ENCODE peak calls at places on chromosomes 6 and 20, in four cellular contexts. One of them, this sample, is unnamed.

GRCh38 chr6:78605909-78606446 is 261.4 kb upstream of the IRAK1BP1 start:
- DNase-seq in left ventricle myocardium inferior: no peak
- DNase-seq in body of pancreas: no peak
- DNase-seq in tibial artery: no peak
- DNase-seq in this sample: no peak

GRCh38 chr6:133705731-133706130 is 183.2 kb upstream of the TCF21 start:
- DNase-seq in left ventricle myocardium inferior: no peak
- DNase-seq in body of pancreas: no peak
- DNase-seq in tibial artery: no peak
- DNase-seq in this sample: no peak

GRCh38 chr20:1809121-1809520 is 86.1 kb upstream of the SIRPA start:
- DNase-seq in left ventricle myocardium inferior: no peak
- DNase-seq in body of pancreas: no peak
- DNase-seq in tibial artery: no peak
- DNase-seq in this sample: no peak

GRCh38 chr6:130742282-130742681 is 84.9 kb upstream of the SMLR1 start:
- DNase-seq in left ventricle myocardium inferior: no peak
- DNase-seq in body of pancreas: no peak
- DNase-seq in tibial artery: no peak
- DNase-seq in this sample: no peak

GRCh38 chr6:36852481-36853147 is 13.4 kb upstream of the CPNE5 start:
- DNase-seq in left ventricle myocardium inferior: no peak
- DNase-seq in body of pancreas: no peak
- DNase-seq in tibial artery: no peak
- DNase-seq in this sample: no peak

GRCh38 chr20:50415516-50416268 is 94.5 kb upstream of the PTPN1 start:
- DNase-seq in left ventricle myocardium inferior: peak
- DNase-seq in body of pancreas: peak
- DNase-seq in tibial artery: peak
- DNase-seq in this sample: no peak

GRCh38 chr6:118789419-118789818 is 104.5 kb upstream of the ASF1A start:
- DNase-seq in left ventricle myocardium inferior: no peak
- DNase-seq in body of pancreas: no peak
- DNase-seq in tibial artery: no peak
- DNase-seq in this sample: no peak

GRCh38 chr6:97440590-97441176 is 157.7 kb upstream of the MMS22L start:
- DNase-seq in left ventricle myocardium inferior: no peak
- DNase-seq in body of pancreas: no peak
- DNase-seq in tibial artery: no peak
- DNase-seq in this sample: no peak

GRCh38 chr6:10800810-10801209 is 37.5 kb downstream of the MAK start:
- DNase-seq in left ventricle myocardium inferior: no peak
- DNase-seq in body of pancreas: no peak
- DNase-seq in tibial artery: no peak
- DNase-seq in this sample: no peak

GRCh38 chr6:16824804-16825777 is 63.8 kb upstream of the ATXN1 start:
- DNase-seq in left ventricle myocardium inferior: no peak
- DNase-seq in body of pancreas: no peak
- DNase-seq in tibial artery: no peak
- DNase-seq in this sample: no peak

GRCh38 chr6:85417336-85417735 is 32.5 kb upstream of the NT5E start:
- DNase-seq in left ventricle myocardium inferior: no peak
- DNase-seq in body of pancreas: no peak
- DNase-seq in tibial artery: no peak
- DNase-seq in this sample: no peak

GRCh38 chr20:59825944-59826759 is 107.3 kb downstream of the SYCP2 start:
- DNase-seq in left ventricle myocardium inferior: no peak
- DNase-seq in body of pancreas: peak
- DNase-seq in tibial artery: no peak
- DNase-seq in this sample: no peak

GRCh38 chr6:73954843-73955242 is 258.8 kb downstream of the CD109 start:
- DNase-seq in left ventricle myocardium inferior: no peak
- DNase-seq in body of pancreas: no peak
- DNase-seq in tibial artery: no peak
- DNase-seq in this sample: no peak

GRCh38 chr20:21767200-21767738 is 61.8 kb downstream of the PAX1 start:
- DNase-seq in left ventricle myocardium inferior: no peak
- DNase-seq in body of pancreas: no peak
- DNase-seq in tibial artery: no peak
- DNase-seq in this sample: no peak

GRCh38 chr20:2280083-2280482 is 15.7 kb upstream of the TGM3 start:
- DNase-seq in left ventricle myocardium inferior: no peak
- DNase-seq in body of pancreas: no peak
- DNase-seq in tibial artery: no peak
- DNase-seq in this sample: no peak

GRCh38 chr6:129667621-129668020 is 42.4 kb downstream of the ARHGAP18 start:
- DNase-seq in left ventricle myocardium inferior: no peak
- DNase-seq in body of pancreas: peak
- DNase-seq in tibial artery: no peak
- DNase-seq in this sample: no peak

GRCh38 chr20:21702553-21703467 is 2.7 kb upstream of the PAX1 start:
- DNase-seq in left ventricle myocardium inferior: peak
- DNase-seq in body of pancreas: peak
- DNase-seq in tibial artery: no peak
- DNase-seq in this sample: no peak

GRCh38 chr6:141548969-141549368 is 583.8 kb upstream of the GJE1 start:
- DNase-seq in left ventricle myocardium inferior: no peak
- DNase-seq in body of pancreas: no peak
- DNase-seq in tibial artery: no peak
- DNase-seq in this sample: no peak

GRCh38 chr6:48973486-48973885 is 489.6 kb downstream of the MMUT start:
- DNase-seq in left ventricle myocardium inferior: no peak
- DNase-seq in body of pancreas: no peak
- DNase-seq in tibial artery: no peak
- DNase-seq in this sample: no peak

GRCh38 chr6:109082178-109082577 is 12.5 kb downstream of the SESN1 start:
- DNase-seq in left ventricle myocardium inferior: no peak
- DNase-seq in body of pancreas: no peak
- DNase-seq in tibial artery: no peak
- DNase-seq in this sample: no peak

GRCh38 chr6:119231394-119231793 is 118.2 kb downstream of the MAN1A1 start:
- DNase-seq in left ventricle myocardium inferior: no peak
- DNase-seq in body of pancreas: no peak
- DNase-seq in tibial artery: no peak
- DNase-seq in this sample: no peak

GRCh38 chr6:163392533-163392932 is 22.0 kb upstream of the QKI start:
- DNase-seq in left ventricle myocardium inferior: no peak
- DNase-seq in body of pancreas: peak
- DNase-seq in tibial artery: peak
- DNase-seq in this sample: no peak

GRCh38 chr20:20414640-20415274 is 46.9 kb downstream of the INSM1 start:
- DNase-seq in left ventricle myocardium inferior: no peak
- DNase-seq in body of pancreas: no peak
- DNase-seq in tibial artery: no peak
- DNase-seq in this sample: no peak

GRCh38 chr20:35663813-35664543 is 722 bp downstream of the CPNE1 start:
- DNase-seq in left ventricle myocardium inferior: no peak
- DNase-seq in body of pancreas: peak
- DNase-seq in tibial artery: peak
- DNase-seq in this sample: peak

GRCh38 chr6:35359744-35360348 is 17.5 kb downstream of the PPARD start:
- DNase-seq in left ventricle myocardium inferior: peak
- DNase-seq in body of pancreas: peak
- DNase-seq in tibial artery: no peak
- DNase-seq in this sample: no peak

GRCh38 chr6:163588211-163588919 is 173.8 kb downstream of the QKI start:
- DNase-seq in left ventricle myocardium inferior: no peak
- DNase-seq in body of pancreas: no peak
- DNase-seq in tibial artery: no peak
- DNase-seq in this sample: no peak

GRCh38 chr6:152552616-152553209 is 84.4 kb downstream of the SYNE1 start:
- DNase-seq in left ventricle myocardium inferior: peak
- DNase-seq in body of pancreas: peak
- DNase-seq in tibial artery: peak
- DNase-seq in this sample: peak

GRCh38 chr6:84926756-84927155 is 162.4 kb upstream of the TBX18 start:
- DNase-seq in left ventricle myocardium inferior: no peak
- DNase-seq in body of pancreas: no peak
- DNase-seq in tibial artery: no peak
- DNase-seq in this sample: no peak

GRCh38 chr6:146315321-146316254 is 228.0 kb upstream of the RAB32 start:
- DNase-seq in left ventricle myocardium inferior: no peak
- DNase-seq in body of pancreas: no peak
- DNase-seq in tibial artery: no peak
- DNase-seq in this sample: no peak

GRCh38 chr6:157151989-157152388 is 171.3 kb downstream of the TMEM242 start:
- DNase-seq in left ventricle myocardium inferior: no peak
- DNase-seq in body of pancreas: no peak
- DNase-seq in tibial artery: no peak
- DNase-seq in this sample: no peak

GRCh38 chr6:40881501-40881900 is 157.5 kb downstream of the UNC5CL start:
- DNase-seq in left ventricle myocardium inferior: no peak
- DNase-seq in body of pancreas: no peak
- DNase-seq in tibial artery: no peak
- DNase-seq in this sample: no peak

GRCh38 chr20:21994203-21994602 is 288.7 kb downstream of the PAX1 start:
- DNase-seq in left ventricle myocardium inferior: no peak
- DNase-seq in body of pancreas: no peak
- DNase-seq in tibial artery: no peak
- DNase-seq in this sample: no peak

GRCh38 chr6:139364302-139364981 is 10.0 kb downstream of the CITED2 start:
- DNase-seq in left ventricle myocardium inferior: no peak
- DNase-seq in body of pancreas: no peak
- DNase-seq in tibial artery: no peak
- DNase-seq in this sample: no peak

GRCh38 chr20:5091902-5092301 is 27.9 kb downstream of the PCNA start:
- DNase-seq in left ventricle myocardium inferior: no peak
- DNase-seq in body of pancreas: no peak
- DNase-seq in tibial artery: no peak
- DNase-seq in this sample: no peak

GRCh38 chr20:35472209-35472608 is 16.8 kb downstream of the CEP250 start:
- DNase-seq in left ventricle myocardium inferior: no peak
- DNase-seq in body of pancreas: no peak
- DNase-seq in tibial artery: no peak
- DNase-seq in this sample: no peak

GRCh38 chr6:81731814-81732213 is 20.7 kb downstream of the TENT5A start:
- DNase-seq in left ventricle myocardium inferior: no peak
- DNase-seq in body of pancreas: no peak
- DNase-seq in tibial artery: no peak
- DNase-seq in this sample: no peak

GRCh38 chr6:113489946-113490345 is 367.2 kb upstream of the MARCKS start:
- DNase-seq in left ventricle myocardium inferior: no peak
- DNase-seq in body of pancreas: no peak
- DNase-seq in tibial artery: no peak
- DNase-seq in this sample: no peak

GRCh38 chr6:74932214-74932923 is 273.5 kb downstream of the COL12A1 start:
- DNase-seq in left ventricle myocardium inferior: no peak
- DNase-seq in body of pancreas: no peak
- DNase-seq in tibial artery: no peak
- DNase-seq in this sample: no peak

GRCh38 chr20:46348231-46348803 is 40.0 kb upstream of the CDH22 start:
- DNase-seq in left ventricle myocardium inferior: no peak
- DNase-seq in body of pancreas: no peak
- DNase-seq in tibial artery: no peak
- DNase-seq in this sample: no peak

GRCh38 chr6:103268335-103268734 is 1591.4 kb downstream of the HACE1 start:
- DNase-seq in left ventricle myocardium inferior: no peak
- DNase-seq in body of pancreas: no peak
- DNase-seq in tibial artery: no peak
- DNase-seq in this sample: no peak

GRCh38 chr6:103273048-103273447 is 1586.7 kb downstream of the HACE1 start:
- DNase-seq in left ventricle myocardium inferior: no peak
- DNase-seq in body of pancreas: no peak
- DNase-seq in tibial artery: no peak
- DNase-seq in this sample: no peak
- TF ChIP-seq CTCF in left ventricle myocardium inferior: peak
- TF ChIP-seq CTCF in body of pancreas: peak
- TF ChIP-seq CTCF in tibial artery: no peak
- TF ChIP-seq CTCF in this sample: no peak

GRCh38 chr6:122610690-122611455 is 668 bp downstream of the PKIB start:
- DNase-seq in left ventricle myocardium inferior: peak
- DNase-seq in body of pancreas: peak
- DNase-seq in tibial artery: peak
- DNase-seq in this sample: no peak
- TF ChIP-seq CTCF in left ventricle myocardium inferior: no peak
- TF ChIP-seq CTCF in body of pancreas: no peak
- TF ChIP-seq CTCF in tibial artery: no peak
- TF ChIP-seq CTCF in this sample: no peak

GRCh38 chr20:58023781-58024180 is 204.7 kb downstream of the ANKRD60 start:
- DNase-seq in left ventricle myocardium inferior: no peak
- DNase-seq in body of pancreas: no peak
- DNase-seq in tibial artery: peak
- DNase-seq in this sample: no peak

GRCh38 chr20:58025233-58025632 is 203.2 kb downstream of the ANKRD60 start:
- DNase-seq in left ventricle myocardium inferior: peak
- DNase-seq in body of pancreas: peak
- DNase-seq in tibial artery: peak
- DNase-seq in this sample: no peak

GRCh38 chr20:58024241-58024721 is 204.2 kb downstream of the ANKRD60 start:
- DNase-seq in left ventricle myocardium inferior: no peak
- DNase-seq in body of pancreas: no peak
- DNase-seq in tibial artery: peak
- DNase-seq in this sample: no peak

GRCh38 chr20:58026361-58026760 is 202.1 kb downstream of the ANKRD60 start:
- DNase-seq in left ventricle myocardium inferior: no peak
- DNase-seq in body of pancreas: no peak
- DNase-seq in tibial artery: no peak
- DNase-seq in this sample: no peak

GRCh38 chr20:58028123-58028522 is 200.3 kb downstream of the ANKRD60 start:
- DNase-seq in left ventricle myocardium inferior: no peak
- DNase-seq in body of pancreas: no peak
- DNase-seq in tibial artery: no peak
- DNase-seq in this sample: no peak
- TF ChIP-seq CTCF in left ventricle myocardium inferior: peak
- TF ChIP-seq CTCF in body of pancreas: no peak
- TF ChIP-seq CTCF in tibial artery: no peak
- TF ChIP-seq CTCF in this sample: no peak

DNA sequence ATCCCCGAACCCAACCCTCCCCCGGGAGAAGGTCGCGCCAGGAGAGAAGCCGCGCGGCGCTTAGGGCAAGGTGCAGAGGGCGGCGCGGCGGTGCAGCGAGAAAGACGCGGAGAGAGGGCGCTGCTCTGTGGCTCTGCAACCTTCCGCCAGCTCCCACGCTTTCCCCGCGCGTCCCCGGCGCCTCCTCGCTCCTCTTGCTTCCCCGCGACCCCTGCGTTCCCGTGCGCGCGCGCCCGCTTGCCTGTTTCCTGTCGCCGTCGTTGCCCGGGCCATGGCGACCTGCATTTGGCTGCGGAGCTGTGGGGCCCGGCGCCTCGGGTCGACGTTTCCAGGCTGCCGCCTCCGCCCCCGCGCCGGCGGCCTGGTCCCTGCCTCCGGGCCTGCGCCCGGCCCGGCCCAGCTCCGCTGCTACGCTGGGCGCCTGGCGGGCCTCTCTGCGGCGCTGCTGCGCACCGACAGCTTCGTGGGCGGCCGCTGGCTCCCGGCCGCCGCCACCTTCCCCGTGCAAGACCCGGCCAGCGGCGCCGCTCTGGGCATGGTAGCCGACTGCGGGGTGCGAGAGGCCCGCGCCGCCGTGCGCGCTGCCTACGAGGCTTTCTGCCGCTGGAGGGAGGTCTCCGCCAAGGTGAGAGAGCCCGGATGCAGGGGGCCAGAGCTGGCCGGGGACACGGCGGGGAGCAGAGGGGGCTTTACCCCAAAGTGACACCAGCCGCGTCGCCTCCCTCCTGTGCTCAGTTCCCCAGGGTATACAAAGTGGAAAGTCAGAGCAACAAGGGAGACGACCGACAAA is at the start of gene ALDH5A1:
- DNase-seq in left ventricle myocardium inferior: peak
- DNase-seq in body of pancreas: peak
- DNase-seq in tibial artery: peak
- DNase-seq in this sample: peak
- TF ChIP-seq CTCF in left ventricle myocardium inferior: peak
- TF ChIP-seq CTCF in body of pancreas: peak
- TF ChIP-seq CTCF in tibial artery: peak
- TF ChIP-seq CTCF in this sample: peak

This sample was measured in natural killer cell.